ENCODE peak calls at places on chromosomes 3 and 15, in nine cellular contexts. S is cardiac muscle cell, T is heart right ventricle, G is breast epithelium, Y is aorta, Q is bronchial epithelial cell, Z is neural progenitor cell, F is fibroblast of pulmonary artery, L is fibroblast of the aortic adventitia. P is an unnamed sample.

GRCh38 chr3:127701281-127701792 is 28.6 kb downstream of the ABTB1 start:
- DNase-seq in F (no peak), S (no peak), L (no peak), Z (no peak), G (no peak), Y (peak), T (peak), Q (no peak), P (no peak)

GRCh38 chr3:160929595-160929994 is 173.6 kb downstream of the PPM1L start:
- DNase-seq in Q (no peak), L (no peak), T (peak), F (peak), Y (no peak), Z (peak), G (no peak), S (peak), P (no peak)

GRCh38 chr3:59717679-59718205 is 667.9 kb upstream of the CFAP20DC start:
- DNase-seq in Z (no peak), T (no peak), F (no peak), Q (no peak), G (no peak), L (no peak), S (no peak), Y (no peak), P (no peak)

GRCh38 chr3:65259946-65260345 is 572.1 kb upstream of the ADAMTS9 start:
- DNase-seq in Y (no peak), G (no peak), S (no peak), Z (no peak), F (no peak), T (no peak), Q (no peak), L (no peak), P (no peak)

GRCh38 chr3:42578054-42578453 is 3.7 kb downstream of the SEC22C start:
- DNase-seq in Z (no peak), Q (no peak), G (no peak), T (no peak), L (no peak), F (no peak), S (no peak), Y (no peak), P (no peak)

GRCh38 chr3:191244242-191244867 is 45.3 kb downstream of the OSTN start:
- DNase-seq in L (peak), Z (no peak), Y (no peak), Q (peak), G (no peak), S (peak), F (peak), T (no peak), P (no peak)

GRCh38 chr15:52994290-52994689 is 204.2 kb upstream of the ONECUT1 start:
- DNase-seq in L (no peak), Q (no peak), Y (no peak), T (no peak), S (no peak), G (no peak), F (no peak), Z (no peak), P (no peak)

GRCh38 chr3:1272541-1273265 is 179.9 kb downstream of the CNTN6 start:
- DNase-seq in F (no peak), S (no peak), L (no peak), T (no peak), G (no peak), Y (no peak), Z (no peak), Q (no peak), P (no peak)

GRCh38 chr3:5195605-5196004 is 8.1 kb downstream of the EDEM1 start:
- DNase-seq in T (no peak), F (no peak), L (no peak), Z (no peak), Y (peak), G (peak), S (no peak), Q (peak), P (no peak)

GRCh38 chr15:36040173-36040572 is 494.2 kb upstream of the DPH6 start:
- DNase-seq in Z (no peak), Q (no peak), Y (no peak), G (no peak), T (no peak), L (no peak), S (no peak), F (no peak), P (no peak)

GRCh38 chr15:58491499-58492202 is 59.9 kb downstream of the LIPC start:
- DNase-seq in T (no peak), S (no peak), G (peak), F (no peak), L (no peak), Y (no peak), Z (no peak), Q (no peak), P (no peak)

GRCh38 chr15:88604381-88604951 is 16.7 kb upstream of the AEN start:
- DNase-seq in F (no peak), Z (peak), Y (no peak), G (no peak), T (no peak), S (no peak), Q (no peak), L (no peak), P (no peak)

GRCh38 chr3:194570898-194571297 is 62.3 kb downstream of the TMEM44 start:
- DNase-seq in Y (no peak), S (no peak), Q (no peak), T (no peak), L (no peak), G (no peak), Z (no peak), F (no peak), P (no peak)

GRCh38 chr3:49805367-49805782 is 2.3 kb downstream of the INKA1 start:
- DNase-seq in T (peak), F (peak), Q (no peak), G (peak), L (peak), Z (no peak), Y (peak), S (peak), P (no peak)

GRCh38 chr3:35200056-35200455 is 439.3 kb upstream of the ARPP21 start:
- DNase-seq in S (peak), F (peak), Z (no peak), Y (no peak), Q (peak), T (no peak), G (no peak), L (no peak), P (no peak)

GRCh38 chr3:117356296-117356695 is 646.7 kb downstream of the TUSC7 start:
- DNase-seq in L (no peak), G (no peak), Q (no peak), Z (peak), T (no peak), Y (no peak), F (no peak), S (no peak), P (no peak)

GRCh38 chr3:107431298-107432012 is 54.2 kb downstream of the CCDC54 start:
- DNase-seq in G (peak), Y (peak), T (peak), S (peak), Q (no peak), L (peak), Z (peak), F (peak), P (no peak)

GRCh38 chr3:107430214-107431047 is 53.2 kb downstream of the CCDC54 start:
- DNase-seq in Z (peak), Y (peak), S (peak), F (peak), L (peak), Q (no peak), G (no peak), T (peak), P (no peak)

GRCh38 chr3:107431048-107431297 is 53.7 kb downstream of the CCDC54 start:
- DNase-seq in S (no peak), Z (no peak), T (peak), Y (no peak), G (peak), Q (no peak), L (no peak), F (no peak), P (no peak)

GRCh38 chr3:107428051-107428858 is 51.0 kb downstream of the CCDC54 start:
- DNase-seq in L (no peak), Y (no peak), F (no peak), Z (no peak), G (no peak), T (no peak), Q (no peak), S (no peak), P (no peak)

GRCh38 chr3:107429330-107430181 is 52.3 kb downstream of the CCDC54 start:
- DNase-seq in L (peak), Q (peak), F (peak), Z (peak), Y (peak), G (peak), S (peak), T (peak), P (peak)
- H3K4me3 ChIP-seq in L (peak), Q (peak), F (peak), Z (peak), Y (peak), G (peak), S (peak), T (peak), P (peak)

GRCh38 chr15:31265871-31266711 is 60.5 kb upstream of the KLF13 start:
- DNase-seq in Z (peak), Q (no peak), T (peak), Y (peak), L (no peak), F (no peak), S (peak), G (peak), P (no peak)
- H3K4me3 ChIP-seq in Z (no peak), Q (no peak), T (no peak), Y (no peak), L (no peak), F (no peak), S (no peak), G (no peak), P (no peak)

GRCh38 chr15:78085928-78086327 is 6.4 kb upstream of the SH2D7 start:
- DNase-seq in G (no peak), Q (no peak), T (no peak), L (peak), S (peak), Z (no peak), Y (no peak), F (peak), P (peak)

GRCh38 chr15:78083186-78083585 is 5.7 kb upstream of the TBC1D2B start:
- DNase-seq in T (no peak), S (no peak), Q (no peak), Y (peak), F (no peak), L (no peak), G (no peak), Z (no peak), P (no peak)

GRCh38 chr15:78082743-78083110 is 5.2 kb upstream of the TBC1D2B start:
- DNase-seq in F (no peak), Q (no peak), L (no peak), S (no peak), Z (no peak), T (no peak), Y (peak), G (no peak), P (no peak)

GRCh38 chr15:78083687-78084358 is 6.3 kb upstream of the TBC1D2B start:
- DNase-seq in G (no peak), F (no peak), Z (no peak), S (no peak), Q (no peak), Y (peak), L (no peak), T (no peak), P (no peak)

DNA sequence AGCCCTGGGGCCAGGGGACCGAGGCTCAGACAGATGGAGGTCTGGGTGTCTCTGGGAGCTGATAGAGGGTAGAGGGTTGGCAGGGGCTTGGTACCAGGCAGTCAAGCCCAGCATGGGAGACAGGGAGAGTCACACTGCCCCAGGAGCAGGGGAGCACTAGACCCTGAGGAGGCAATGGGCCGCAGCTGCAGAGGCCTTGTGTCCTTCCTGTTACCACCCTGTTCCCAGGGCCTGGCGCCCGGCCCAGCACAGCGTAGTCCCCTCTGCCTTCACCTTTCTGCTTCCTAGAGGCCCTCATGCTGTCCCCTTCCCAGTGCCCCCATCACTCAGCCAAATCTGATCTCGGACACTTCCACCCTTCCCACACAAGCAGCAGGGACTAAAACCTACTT is 6.8 kb upstream of the TBC1D2B start:
- DNase-seq in Z (no peak), Q (no peak), S (no peak), T (no peak), Y (peak), F (no peak), L (no peak), G (no peak), P (no peak)
- H3K4me3 ChIP-seq in Z (no peak), Q (no peak), S (no peak), T (no peak), Y (no peak), F (no peak), L (no peak), G (no peak), P (no peak)

DNA sequence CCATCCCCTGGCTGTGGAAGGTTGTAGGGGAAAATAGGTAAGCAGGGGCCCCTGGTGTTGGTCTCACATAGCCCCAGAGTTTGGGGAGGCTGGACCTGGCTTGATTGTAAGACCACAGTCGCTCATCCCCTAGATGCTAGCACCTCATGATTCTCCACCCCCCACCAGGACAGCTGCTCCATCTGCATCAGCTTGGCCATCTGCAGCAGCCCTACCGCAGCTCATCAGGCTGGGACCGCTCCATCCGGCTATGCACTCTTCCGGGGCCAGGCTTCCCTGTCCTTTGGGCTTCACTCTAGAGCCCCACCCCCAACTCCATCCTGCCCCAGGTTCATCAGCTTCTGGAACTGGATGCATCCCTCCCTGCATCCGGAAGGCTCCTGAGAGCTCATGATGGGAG is 12.6 kb downstream of the SCN5A start:
- DNase-seq in Z (no peak), S (no peak), Q (no peak), Y (no peak), L (no peak), G (no peak), T (no peak), F (no peak), P (no peak)
- H3K4me3 ChIP-seq in Z (no peak), S (no peak), Q (no peak), Y (no peak), L (no peak), G (no peak), T (no peak), F (no peak), P (no peak)

DNA sequence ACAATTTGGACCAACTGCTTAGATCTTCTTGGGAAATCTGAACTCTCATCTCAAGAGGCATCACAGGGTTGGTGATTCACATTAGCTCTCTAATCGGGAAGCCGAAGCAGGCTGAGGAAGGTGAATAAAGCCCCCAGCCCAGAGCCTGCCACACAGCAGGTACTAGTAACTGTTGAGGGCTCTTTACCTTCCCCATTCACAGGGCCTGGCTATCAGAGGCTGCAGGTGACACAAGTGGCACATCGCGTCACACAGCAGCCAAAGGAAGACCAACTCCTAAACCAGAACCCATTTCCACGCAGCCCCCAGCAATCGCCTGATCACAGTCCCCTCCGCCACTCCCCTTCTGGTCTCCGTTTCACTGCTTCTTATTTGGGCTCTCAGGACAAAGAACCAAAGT is 29.2 kb downstream of the SH3BP5 start:
- DNase-seq in F (no peak), S (no peak), G (no peak), Q (no peak), L (no peak), Z (no peak), Y (no peak), T (no peak), P (no peak)
- H3K4me3 ChIP-seq in F (no peak), S (no peak), G (no peak), Q (no peak), L (no peak), Z (no peak), Y (no peak), T (no peak), P (no peak)

GRCh38 chr3:22228705-22229104 is 477.7 kb upstream of the ZNF385D start:
- DNase-seq in T (no peak), Y (no peak), G (no peak), L (no peak), Q (no peak), F (peak), S (no peak), Z (no peak), P (no peak)

GRCh38 chr3:22236490-22237271 is 485.7 kb upstream of the ZNF385D start:
- DNase-seq in G (no peak), F (peak), T (no peak), Y (no peak), Q (peak), S (peak), Z (no peak), L (no peak), P (no peak)

GRCh38 chr3:22225161-22225560 is 474.2 kb upstream of the ZNF385D start:
- DNase-seq in Q (no peak), Z (peak), T (no peak), S (no peak), G (no peak), L (no peak), Y (no peak), F (no peak), P (no peak)

DNA sequence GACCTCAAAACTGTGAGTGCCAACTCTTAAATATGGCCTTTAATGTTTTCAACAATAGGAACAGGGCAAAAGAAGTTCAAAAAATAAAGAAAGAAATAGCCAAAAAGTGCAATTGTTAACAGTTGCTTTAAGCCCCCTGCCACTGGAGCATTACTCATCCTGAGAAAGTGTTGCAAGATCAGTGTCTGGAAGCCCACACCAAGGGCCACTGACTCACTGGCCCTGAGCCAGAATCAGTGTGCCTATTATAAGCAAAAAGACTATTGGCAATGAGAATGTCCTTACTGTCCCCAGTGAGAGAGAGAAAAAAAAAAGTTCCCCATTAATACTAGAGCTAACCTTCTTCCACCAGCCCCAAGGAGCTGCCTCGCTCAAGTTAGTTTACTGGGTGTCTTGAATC is 480.1 kb upstream of the ZNF385D start:
- DNase-seq in Q (no peak), G (no peak), T (no peak), S (peak), Z (no peak), Y (no peak), L (no peak), F (peak), P (no peak)
- H3K4me3 ChIP-seq in Q (no peak), G (no peak), T (no peak), S (no peak), Z (no peak), Y (no peak), L (no peak), F (no peak), P (no peak)

GRCh38 chr15:94230886-94231727 is at the start of gene MCTP2:
- DNase-seq in L (peak), Y (peak), F (peak), Q (peak), Z (peak), T (peak), G (peak), S (peak), P (peak)

GRCh38 chr15:94230436-94230885 is 900 bp upstream of the MCTP2 start:
- DNase-seq in F (no peak), Q (peak), T (no peak), L (no peak), Z (peak), Y (no peak), G (no peak), S (peak), P (no peak)

GRCh38 chr15:94229591-94230365 is 1.6 kb upstream of the MCTP2 start:
- DNase-seq in Y (no peak), Q (peak), T (no peak), G (no peak), L (no peak), F (no peak), S (no peak), Z (no peak), P (no peak)

GRCh38 chr15:94232107-94232506 is 746 bp downstream of the MCTP2 start:
- DNase-seq in Z (peak), T (no peak), S (no peak), Q (peak), F (no peak), Y (no peak), G (no peak), L (no peak), P (no peak)

GRCh38 chr15:94231728-94232086 is 346 bp downstream of the MCTP2 start:
- DNase-seq in Q (peak), T (no peak), G (no peak), Y (no peak), S (peak), L (no peak), Z (peak), F (no peak), P (no peak)
- H3K4me3 ChIP-seq in Q (peak), T (peak), G (peak), Y (peak), S (peak), L (peak), Z (peak), F (peak), P (peak)

DNA sequence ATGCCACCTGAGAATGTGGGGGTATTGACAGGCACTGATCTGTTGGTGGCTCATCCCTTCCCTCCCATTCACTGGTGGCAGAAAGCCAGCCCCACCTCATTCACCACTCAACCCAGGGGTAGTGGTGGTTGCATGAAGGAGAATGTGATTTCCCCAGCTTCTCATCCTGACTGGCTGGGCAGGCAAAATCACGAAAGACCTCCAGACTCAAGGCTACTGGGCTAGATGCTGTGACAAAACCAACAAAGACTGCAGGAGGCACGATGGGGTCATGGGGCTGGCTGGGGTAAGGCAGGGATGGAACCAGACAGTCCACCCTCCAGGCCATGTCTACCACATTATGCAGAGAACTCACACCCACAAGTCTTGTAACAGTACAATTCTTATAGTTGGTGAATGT is 33.9 kb downstream of the FSTL1 start:
- DNase-seq in Q (no peak), Z (peak), T (no peak), L (no peak), S (no peak), Y (no peak), G (no peak), F (no peak), P (no peak)
- H3K4me3 ChIP-seq in Q (no peak), Z (no peak), T (no peak), L (peak), S (no peak), Y (no peak), G (peak), F (no peak), P (no peak)